ENCODE peak calls at places on chromosomes 4 and X, in five cellular contexts. T, P, Z, L and C are unnamed samples.

GRCh38 chr4:99054428-99054994 is 34.1 kb downstream of the ADH5 start:
- DNase-seq in P (no peak), Z (no peak), T (no peak), L (no peak), C (no peak)

GRCh38 chr4:1910643-1911042 is 39.5 kb downstream of the NSD2 start:
- DNase-seq in Z (no peak), P (no peak), T (peak), L (peak), C (no peak)

GRCh38 chr4:75686346-75686745 is 13.1 kb upstream of the G3BP2 start:
- DNase-seq in L (no peak), P (no peak), Z (no peak), T (no peak), C (no peak)

GRCh38 chrX:46628406-46629371 is 55.1 kb downstream of the CHST7 start:
- DNase-seq in P (no peak), L (no peak), Z (no peak), T (no peak), C (peak)

GRCh38 chr4:8861576-8862279 is 9.9 kb downstream of the HMX1 start:
- DNase-seq in P (no peak), T (no peak), L (no peak), Z (peak), C (no peak)

GRCh38 chr4:123007679-123008078 is 85.3 kb upstream of the NUDT6 start:
- DNase-seq in L (no peak), Z (no peak), T (no peak), P (no peak), C (no peak)

GRCh38 chrX:96579252-96579651 is 105.4 kb upstream of the DIAPH2 start:
- DNase-seq in T (no peak), L (no peak), Z (no peak), P (no peak), C (no peak)

GRCh38 chrX:101759000-101759399 is 99.3 kb upstream of the ARMCX2 start:
- DNase-seq in P (no peak), Z (peak), L (peak), T (peak), C (no peak)

GRCh38 chrX:1388651-1389050 is 3.3 kb downstream of the SLC25A6 start:
- DNase-seq in L (no peak), T (no peak), P (no peak), Z (no peak), C (peak)

GRCh38 chr4:159071178-159071968 is 31.5 kb upstream of the RAPGEF2 start:
- DNase-seq in P (no peak), L (no peak), T (peak), Z (no peak), C (no peak)

GRCh38 chr4:54879576-54879975 is 221.8 kb downstream of the KIT start:
- DNase-seq in Z (no peak), L (no peak), T (no peak), P (no peak), C (no peak)